ENCODE peak calls at places on chromosomes 7 and 10, in four cellular contexts. One of them, this sample, is unnamed.

GRCh38 chr7:140144821-140145220 is 32.0 kb downstream of the KDM7A start:
- DNase-seq in brain microvascular endothelial cell: no peak
- DNase-seq in PC-9: no peak
- DNase-seq in lower leg skin: no peak
- DNase-seq in this sample: no peak

GRCh38 chr7:105538349-105538748 is 6.3 kb downstream of the RINT1 start:
- DNase-seq in brain microvascular endothelial cell: no peak
- DNase-seq in PC-9: no peak
- DNase-seq in lower leg skin: no peak
- DNase-seq in this sample: no peak

GRCh38 chr7:144814326-144814725 is 21.5 kb downstream of the TPK1 start:
- DNase-seq in brain microvascular endothelial cell: no peak
- DNase-seq in PC-9: no peak
- DNase-seq in lower leg skin: no peak
- DNase-seq in this sample: no peak

GRCh38 chr7:82444220-82445049 is 858 bp upstream of the CACNA2D1 start:
- DNase-seq in brain microvascular endothelial cell: no peak
- DNase-seq in PC-9: no peak
- DNase-seq in lower leg skin: peak
- DNase-seq in this sample: no peak

GRCh38 chr10:96683065-96683464 is 37.2 kb downstream of the PIK3AP1 start:
- DNase-seq in brain microvascular endothelial cell: no peak
- DNase-seq in PC-9: no peak
- DNase-seq in lower leg skin: no peak
- DNase-seq in this sample: no peak

GRCh38 chr10:6065406-6065805 is 3.2 kb upstream of the IL2RA start:
- DNase-seq in brain microvascular endothelial cell: no peak
- DNase-seq in PC-9: no peak
- DNase-seq in lower leg skin: no peak
- DNase-seq in this sample: no peak

GRCh38 chr7:133688483-133689239 is 435.8 kb downstream of the EXOC4 start:
- DNase-seq in brain microvascular endothelial cell: no peak
- DNase-seq in PC-9: no peak
- DNase-seq in lower leg skin: no peak
- DNase-seq in this sample: no peak

GRCh38 chr7:125055376-125055775 is 125.8 kb upstream of the POT1 start:
- DNase-seq in brain microvascular endothelial cell: no peak
- DNase-seq in PC-9: no peak
- DNase-seq in lower leg skin: no peak
- DNase-seq in this sample: no peak

GRCh38 chr7:34835901-34836300 is 177.9 kb downstream of the NPSR1 start:
- DNase-seq in brain microvascular endothelial cell: no peak
- DNase-seq in PC-9: no peak
- DNase-seq in lower leg skin: no peak
- DNase-seq in this sample: no peak

GRCh38 chr7:25158962-25159361 is 33.9 kb upstream of the CYCS start:
- DNase-seq in brain microvascular endothelial cell: no peak
- DNase-seq in PC-9: no peak
- DNase-seq in lower leg skin: no peak
- DNase-seq in this sample: no peak

GRCh38 chr7:152025937-152026890 is 740 bp downstream of the GALNT11 start:
- DNase-seq in brain microvascular endothelial cell: no peak
- DNase-seq in PC-9: no peak
- DNase-seq in lower leg skin: no peak
- DNase-seq in this sample: no peak

GRCh38 chr10:111856631-111857030 is 326.9 kb downstream of the GPAM start:
- DNase-seq in brain microvascular endothelial cell: no peak
- DNase-seq in PC-9: no peak
- DNase-seq in lower leg skin: no peak
- DNase-seq in this sample: no peak
- TF ChIP-seq CTCF in brain microvascular endothelial cell: no peak
- TF ChIP-seq CTCF in PC-9: no peak
- TF ChIP-seq CTCF in lower leg skin: no peak
- TF ChIP-seq CTCF in this sample: peak

GRCh38 chr10:99560277-99561126 is 27.8 kb downstream of the NKX2-3 start:
- DNase-seq in brain microvascular endothelial cell: peak
- DNase-seq in PC-9: peak
- DNase-seq in lower leg skin: no peak
- DNase-seq in this sample: no peak
- TF ChIP-seq CTCF in brain microvascular endothelial cell: peak
- TF ChIP-seq CTCF in PC-9: peak
- TF ChIP-seq CTCF in lower leg skin: no peak
- TF ChIP-seq CTCF in this sample: peak

GRCh38 chr10:122239578-122240257 is 31.4 kb upstream of the BTBD16 start:
- DNase-seq in brain microvascular endothelial cell: peak
- DNase-seq in PC-9: no peak
- DNase-seq in lower leg skin: no peak
- DNase-seq in this sample: no peak
- TF ChIP-seq CTCF in brain microvascular endothelial cell: no peak
- TF ChIP-seq CTCF in PC-9: no peak
- TF ChIP-seq CTCF in lower leg skin: no peak
- TF ChIP-seq CTCF in this sample: no peak

DNA sequence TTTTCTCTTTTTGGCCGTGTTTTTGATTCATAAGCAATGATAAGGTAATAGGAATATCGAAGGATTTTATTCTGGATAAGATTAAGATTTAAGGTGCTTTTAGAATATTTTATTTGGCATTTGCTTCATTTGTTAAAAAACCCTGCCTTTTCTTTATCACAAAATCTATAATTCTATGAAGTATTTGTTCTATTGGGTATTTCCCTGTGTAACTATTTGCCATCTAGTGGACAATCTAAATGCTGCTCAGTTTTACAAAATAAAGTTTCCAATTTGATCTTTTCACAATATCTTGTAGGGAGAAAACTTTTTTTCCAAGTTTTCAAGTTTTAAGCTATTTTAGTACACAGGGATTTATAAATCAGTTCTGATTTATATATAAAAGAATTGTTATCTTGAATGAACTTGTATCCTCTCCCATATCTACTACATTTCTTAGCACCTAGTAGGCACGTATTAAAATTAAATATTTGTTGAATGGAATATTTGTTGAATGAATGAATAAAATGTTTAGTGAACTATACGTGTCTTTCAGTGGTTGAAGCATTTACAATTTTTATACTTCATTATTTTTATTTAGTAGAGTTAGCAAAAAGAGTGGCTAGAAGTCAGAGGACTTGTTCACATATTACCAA is 26.5 kb downstream of the ANKRD7 start:
- DNase-seq in brain microvascular endothelial cell: no peak
- DNase-seq in PC-9: no peak
- DNase-seq in lower leg skin: no peak
- DNase-seq in this sample: no peak
- TF ChIP-seq CTCF in brain microvascular endothelial cell: peak
- TF ChIP-seq CTCF in PC-9: peak
- TF ChIP-seq CTCF in lower leg skin: no peak
- TF ChIP-seq CTCF in this sample: no peak

GRCh38 chr10:92408017-92408361 is 117.0 kb downstream of the MARCHF5 start:
- DNase-seq in brain microvascular endothelial cell: no peak
- DNase-seq in PC-9: no peak
- DNase-seq in lower leg skin: no peak
- DNase-seq in this sample: no peak

GRCh38 chr10:92410501-92410900 is 119.5 kb downstream of the MARCHF5 start:
- DNase-seq in brain microvascular endothelial cell: no peak
- DNase-seq in PC-9: no peak
- DNase-seq in lower leg skin: no peak
- DNase-seq in this sample: no peak

GRCh38 chr10:92405006-92405924 is 114.3 kb downstream of the MARCHF5 start:
- DNase-seq in brain microvascular endothelial cell: no peak
- DNase-seq in PC-9: no peak
- DNase-seq in lower leg skin: no peak
- DNase-seq in this sample: no peak

GRCh38 chr10:92407305-92408016 is 116.5 kb downstream of the MARCHF5 start:
- DNase-seq in brain microvascular endothelial cell: no peak
- DNase-seq in PC-9: no peak
- DNase-seq in lower leg skin: peak
- DNase-seq in this sample: no peak

GRCh38 chr10:92404592-92404991 is 113.6 kb downstream of the MARCHF5 start:
- DNase-seq in brain microvascular endothelial cell: no peak
- DNase-seq in PC-9: no peak
- DNase-seq in lower leg skin: no peak
- DNase-seq in this sample: no peak
- TF ChIP-seq CTCF in brain microvascular endothelial cell: no peak
- TF ChIP-seq CTCF in PC-9: no peak
- TF ChIP-seq CTCF in lower leg skin: no peak
- TF ChIP-seq CTCF in this sample: no peak

GRCh38 chr10:78109210-78109609 is 75.5 kb downstream of the RPS24 start:
- DNase-seq in brain microvascular endothelial cell: no peak
- DNase-seq in PC-9: no peak
- DNase-seq in lower leg skin: no peak
- DNase-seq in this sample: no peak
- TF ChIP-seq CTCF in brain microvascular endothelial cell: peak
- TF ChIP-seq CTCF in PC-9: no peak
- TF ChIP-seq CTCF in lower leg skin: no peak
- TF ChIP-seq CTCF in this sample: no peak

GRCh38 chr10:103781329-103782061 is 73.9 kb downstream of the SH3PXD2A start:
- DNase-seq in brain microvascular endothelial cell: peak
- DNase-seq in PC-9: peak
- DNase-seq in lower leg skin: no peak
- DNase-seq in this sample: no peak
- TF ChIP-seq CTCF in brain microvascular endothelial cell: peak
- TF ChIP-seq CTCF in PC-9: peak
- TF ChIP-seq CTCF in lower leg skin: no peak
- TF ChIP-seq CTCF in this sample: no peak

DNA sequence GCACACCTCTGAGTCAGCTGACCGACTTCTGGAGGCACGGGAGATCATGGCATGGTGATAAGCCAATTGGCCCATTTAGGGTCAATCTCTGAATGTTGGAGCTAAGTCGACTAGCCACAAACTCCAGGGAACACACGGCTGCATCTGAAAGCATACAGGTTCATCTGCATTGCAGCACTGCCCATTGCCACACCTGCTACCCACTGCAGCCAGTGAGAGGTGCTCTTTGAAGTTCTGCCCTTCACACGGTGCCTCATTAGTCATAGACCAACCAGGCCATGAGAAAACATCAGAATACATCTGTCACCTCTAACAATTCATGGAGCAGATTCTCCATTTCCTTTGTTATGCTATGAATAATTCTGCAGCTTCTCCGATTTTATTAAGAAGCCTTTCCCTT is 65.6 kb upstream of the FAM204A start:
- DNase-seq in brain microvascular endothelial cell: no peak
- DNase-seq in PC-9: no peak
- DNase-seq in lower leg skin: no peak
- DNase-seq in this sample: no peak
- TF ChIP-seq CTCF in brain microvascular endothelial cell: no peak
- TF ChIP-seq CTCF in PC-9: no peak
- TF ChIP-seq CTCF in lower leg skin: no peak
- TF ChIP-seq CTCF in this sample: no peak

DNA sequence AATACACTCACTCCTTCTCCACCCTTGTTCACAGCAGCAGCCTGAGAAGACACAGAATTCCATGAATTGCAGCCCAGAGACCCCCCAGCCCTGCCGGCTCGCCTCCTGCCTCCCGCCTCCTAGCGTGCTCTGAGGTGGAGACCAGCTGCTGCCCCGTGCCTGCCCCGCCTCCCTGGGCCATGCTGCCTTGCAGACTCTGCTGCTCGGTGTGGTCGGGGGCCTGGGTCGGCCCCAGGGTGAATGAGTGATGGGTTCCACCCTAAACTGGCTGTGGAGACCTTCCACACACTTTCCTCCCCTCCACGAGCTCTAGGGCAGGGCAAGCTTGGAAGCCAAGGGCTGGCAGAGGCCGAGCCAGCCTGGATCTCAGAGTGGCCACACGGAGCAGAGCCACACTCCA is 479.3 kb downstream of the DNAJB6 start:
- DNase-seq in brain microvascular endothelial cell: no peak
- DNase-seq in PC-9: no peak
- DNase-seq in lower leg skin: no peak
- DNase-seq in this sample: no peak
- TF ChIP-seq CTCF in brain microvascular endothelial cell: no peak
- TF ChIP-seq CTCF in PC-9: no peak
- TF ChIP-seq CTCF in lower leg skin: no peak
- TF ChIP-seq CTCF in this sample: no peak

This sample was measured in ascending aorta.